ENCODE peak calls at places on chromosomes 5 and 9, in five cellular contexts. R is epithelial cell of esophagus, K is choroid plexus epithelial cell, E is H7, D is cardiac fibroblast. S is an unnamed sample.

GRCh38 chr9:88236531-88237453 is 98.5 kb upstream of the SPATA31C2 start:
- DNase-seq in E (no peak), D (peak; percentile 5), K (peak; percentile 60), R (no peak), S (no peak)

GRCh38 chr5:170055606-170056005 is 50.1 kb upstream of the FOXI1 start:
- DNase-seq in R (no peak), K (no peak), D (no peak), E (no peak), S (no peak)

GRCh38 chr5:175743676-175744210 is 85.9 kb downstream of the HRH2 start:
- DNase-seq in E (peak; percentile 81), K (peak; percentile 13), R (no peak), D (peak; percentile 3), S (no peak)

GRCh38 chr5:158642852-158643251 is 456.9 kb downstream of the EBF1 start:
- DNase-seq in D (no peak), R (no peak), K (no peak), E (no peak), S (no peak)

GRCh38 chr5:133509742-133510079 is 102.6 kb downstream of the FSTL4 start:
- DNase-seq in D (no peak), E (no peak), K (no peak), R (no peak), S (no peak)

GRCh38 chr9:112166176-112167140 is 8.6 kb downstream of the SUSD1 start:
- DNase-seq in R (peak; percentile 83), E (no peak), D (peak; percentile 61), K (peak; percentile 61), S (peak; percentile 84)

GRCh38 chr5:129065721-129066120 is 28.8 kb upstream of the ISOC1 start:
- DNase-seq in K (no peak), R (no peak), D (no peak), E (no peak), S (no peak)

GRCh38 chr5:93677344-93678021 is 63.9 kb downstream of the POU5F2 start:
- DNase-seq in K (peak; percentile 96), D (peak; percentile 81), R (peak; percentile 41), E (peak; percentile 12), S (peak; percentile 55)

GRCh38 chr5:94081088-94081487 is 339.7 kb upstream of the POU5F2 start:
- DNase-seq in E (no peak), K (no peak), D (no peak), R (no peak), S (no peak)

GRCh38 chr9:21392270-21392669 is 7.1 kb upstream of the IFNA2 start:
- DNase-seq in E (peak; percentile 37), D (peak; percentile 29), K (peak; percentile 36), R (peak; percentile 35), S (peak; percentile 37)

GRCh38 chr5:142671801-142672200 is 14.1 kb downstream of the FGF1 start:
- DNase-seq in D (peak; percentile 85), K (peak; percentile 83), R (peak; percentile 76), E (no peak), S (peak; percentile 82)

GRCh38 chr5:88680253-88681132 is 202.5 kb downstream of the MEF2C start:
- DNase-seq in D (peak; percentile 50), E (peak; percentile 96), K (peak; percentile 54), R (peak; percentile 52), S (no peak)

GRCh38 chr5:151699071-151699901 is 12.6 kb upstream of the SPARC start:
- DNase-seq in E (peak; percentile 49), D (peak; percentile 98), R (peak; percentile 78), K (peak; percentile 98), S (peak; percentile 70)

GRCh38 chr9:137397675-137398423 is 25.1 kb downstream of the EXD3 start:
- DNase-seq in E (peak; percentile 57), D (no peak), R (no peak), K (no peak), S (no peak)

GRCh38 chr5:103254921-103255320 is 3.6 kb upstream of the MACIR start:
- DNase-seq in K (peak; percentile 42), D (no peak), R (no peak), E (no peak), S (no peak)

GRCh38 chr9:134474058-134474370 is 147.8 kb downstream of the RXRA start:
- DNase-seq in K (peak; percentile 47), E (peak; percentile 56), R (no peak), D (peak; percentile 67), S (no peak)

GRCh38 chr5:67487862-67488261 is 291.3 kb upstream of the CD180 start:
- DNase-seq in E (no peak), K (peak; percentile 28), D (no peak), R (no peak), S (no peak)

GRCh38 chr5:67478337-67478736 is 281.7 kb upstream of the CD180 start:
- DNase-seq in D (no peak), R (no peak), K (no peak), E (no peak), S (no peak)

GRCh38 chr5:67481362-67481761 is 284.8 kb upstream of the CD180 start:
- DNase-seq in E (no peak), R (peak; percentile 79), D (no peak), K (no peak), S (peak; percentile 79)

DNA sequence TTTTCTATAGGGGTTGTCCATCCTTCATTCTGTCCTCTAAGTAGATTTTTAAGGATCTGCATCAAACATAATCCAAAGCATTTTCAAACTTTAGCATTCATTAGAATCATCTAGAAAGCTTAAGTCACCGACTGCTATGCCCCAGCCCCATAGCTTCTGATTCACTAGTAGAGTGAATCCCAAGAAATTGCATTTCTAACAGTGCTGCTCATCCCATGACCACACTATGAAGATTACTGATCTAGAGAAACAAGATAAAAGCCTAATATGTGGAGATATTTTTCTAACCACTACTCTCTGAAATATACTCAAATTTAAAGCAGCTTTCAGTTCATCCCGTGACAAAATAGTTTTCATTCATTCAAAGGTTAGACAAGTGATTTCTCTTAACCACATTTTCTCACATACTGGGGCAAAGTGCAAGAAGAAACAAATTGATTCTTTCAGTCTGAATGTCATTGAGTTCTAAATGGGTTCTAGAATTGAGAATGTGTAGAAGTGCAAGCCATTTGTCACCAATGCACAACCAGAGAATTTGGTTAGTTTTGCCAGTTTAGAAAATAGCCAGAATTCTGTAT is 286.9 kb upstream of the CD180 start:
- DNase-seq in R (no peak), D (no peak), K (peak; percentile 17), E (no peak), S (no peak)
- H3K4me3 ChIP-seq in R (no peak overlapping the region), D (no peak overlapping the region), K (no peak overlapping the region), E (no peak overlapping the region), S (no peak overlapping the region)

GRCh38 chr9:93959739-93960154 is 4.6 kb upstream of the BARX1 start:
- DNase-seq in E (no peak), K (no peak), D (no peak), R (no peak), S (no peak)
- H3K4me3 ChIP-seq in E (no peak overlapping the region), K (no peak overlapping the region), D (no peak overlapping the region), R (no peak overlapping the region), S (no peak overlapping the region)

GRCh38 chr9:109780453-109781033 is 545 bp downstream of the PALM2AKAP2 start:
- DNase-seq in K (peak; percentile 15), R (peak; percentile 31), D (peak; percentile 42), E (peak; percentile 44), S (peak; percentile 11)
- H3K4me3 ChIP-seq in K (peak overlapping the region; percentile 75), R (peak overlapping the region; percentile 64), D (peak overlapping the region; percentile 78), E (peak overlapping the region; percentile 62), S (peak overlapping the region; percentile 60)

GRCh38 chr9:18472915-18473314 is 1.0 kb upstream of the ADAMTSL1 start:
- DNase-seq in R (no peak), D (no peak), K (no peak), E (no peak), S (no peak)
- H3K4me3 ChIP-seq in R (no peak overlapping the region), D (peak overlapping the region; percentile 12), K (no peak overlapping the region), E (no peak overlapping the region), S (no peak overlapping the region)

GRCh38 chr9:131679261-131680020 is 60.4 kb downstream of the RAPGEF1 start:
- DNase-seq in R (peak; percentile 31), E (no peak), K (no peak), D (peak; percentile 29), S (no peak)
- H3K4me3 ChIP-seq in R (no peak overlapping the region), E (no peak overlapping the region), K (no peak overlapping the region), D (no peak overlapping the region), S (no peak overlapping the region)

GRCh38 chr5:1108008-1108864 is 3.6 kb downstream of the SLC12A7 start:
- DNase-seq in E (no peak), K (no peak), D (no peak), R (no peak), S (no peak)
- H3K4me3 ChIP-seq in E (no peak overlapping the region), K (no peak overlapping the region), D (no peak overlapping the region), R (no peak overlapping the region), S (no peak overlapping the region)

GRCh38 chr9:99261923-99262322 is 39.8 kb downstream of the SEC61B start:
- DNase-seq in E (no peak), R (no peak), D (no peak), K (no peak), S (no peak)
- H3K4me3 ChIP-seq in E (no peak overlapping the region), R (no peak overlapping the region), D (no peak overlapping the region), K (no peak overlapping the region), S (no peak overlapping the region)